ENCODE peak calls at places on chromosomes 13 and 19, in six cellular contexts. F, M, N, Z, I and G are unnamed samples.

GRCh38 chr13:33884506-33885221 is 66.7 kb downstream of the RFC3 start:
- DNase-seq in F (no peak), M (no peak), N (no peak), Z (no peak), I (no peak), G (no peak)

GRCh38 chr19:29091127-29091526 is 121.8 kb downstream of the UQCRFS1 start:
- DNase-seq in F (no peak), M (no peak), N (no peak), Z (no peak), I (no peak), G (no peak)

GRCh38 chr19:18496167-18496979 is 25.5 kb downstream of the ELL start:
- DNase-seq in F (peak; percentile 66), M (peak; percentile 86), N (no peak), Z (no peak), I (no peak), G (peak; percentile 65)

GRCh38 chr13:21971662-21972635 is 301.1 kb downstream of the FGF9 start:
- DNase-seq in F (no peak), M (peak; percentile 33), N (no peak), Z (no peak), I (no peak), G (no peak)

GRCh38 chr13:97539651-97540230 is 105.8 kb downstream of the RAP2A start:
- DNase-seq in F (no peak), M (peak; percentile 2), N (no peak), Z (no peak), I (no peak), G (no peak)

GRCh38 chr13:59780058-59780457 is 383.7 kb downstream of the DIAPH3 start:
- DNase-seq in F (no peak), M (peak; percentile 33), N (no peak), Z (no peak), I (no peak), G (no peak)

GRCh38 chr19:1945899-1946298 is 4.9 kb downstream of the CSNK1G2 start:
- DNase-seq in F (no peak), M (peak; percentile 20), N (no peak), Z (no peak), I (peak; percentile 9), G (peak; percentile 44)

GRCh38 chr19:48819366-48819816 is 8.6 kb upstream of the BCAT2 start:
- DNase-seq in F (no peak), M (peak; percentile 88), N (no peak), Z (no peak), I (no peak), G (no peak)

GRCh38 chr13:20702945-20703784 is at the start of gene IL17D:
- DNase-seq in F (peak; percentile 32), M (peak; percentile 18), N (peak; percentile 64), Z (no peak), I (peak; percentile 57), G (peak; percentile 52)

GRCh38 chr13:97945792-97946419 is 7.6 kb upstream of the IPO5 start:
- DNase-seq in F (no peak), M (peak; percentile 68), N (no peak), Z (no peak), I (no peak), G (no peak)

GRCh38 chr19:53037101-53038097 is 7.1 kb upstream of the ERVV-2 start:
- DNase-seq in F (peak; percentile 20), M (peak; percentile 44), N (no peak), Z (no peak), I (no peak), G (peak; percentile 10)

GRCh38 chr13:44578064-44578394 is 1.9 kb upstream of the TSC22D1 start:
- DNase-seq in F (no peak), M (no peak), N (no peak), Z (no peak), I (no peak), G (no peak)

GRCh38 chr19:6239401-6239844 is 40.4 kb downstream of the MLLT1 start:
- DNase-seq in F (no peak), M (no peak), N (no peak), Z (no peak), I (no peak), G (no peak)

GRCh38 chr13:27020415-27020814 is 151.2 kb downstream of the USP12 start:
- DNase-seq in F (no peak), M (no peak), N (no peak), Z (no peak), I (no peak), G (no peak)

GRCh38 chr13:62687727-62688126 is 1272.1 kb upstream of the PCDH20 start:
- DNase-seq in F (no peak), M (no peak), N (no peak), Z (no peak), I (no peak), G (no peak)

GRCh38 chr19:39398297-39398864 is 7.2 kb downstream of the MED29 start:
- DNase-seq in F (peak; percentile 56), M (peak; percentile 88), N (no peak), Z (peak; percentile 21), I (no peak), G (peak; percentile 71)

GRCh38 chr19:21581646-21582045 is 76.2 kb downstream of the ZNF429 start:
- DNase-seq in F (no peak), M (no peak), N (no peak), Z (no peak), I (no peak), G (no peak)

GRCh38 chr13:27953671-27954405 is 15.3 kb downstream of the CDX2 start:
- DNase-seq in F (peak; percentile 40), M (peak; percentile 70), N (no peak), Z (no peak), I (no peak), G (peak; percentile 84)